ENCODE peak calls at places on chromosomes 5 and 9, in four cellular contexts. P, A, J and X are unnamed samples.

GRCh38 chr9:93664549-93665120 is 88.3 kb downstream of the PHF2 start:
- DNase-seq in J (no peak), A (peak; percentile 25), P (no peak), X (no peak)

GRCh38 chr9:117779760-117780159 is 75.6 kb downstream of the TLR4 start:
- DNase-seq in P (no peak), J (no peak), A (no peak), X (no peak)

GRCh38 chr5:36703245-36703860 is 96.9 kb downstream of the SLC1A3 start:
- DNase-seq in P (no peak), A (no peak), J (no peak), X (peak; percentile 35)

GRCh38 chr9:113941056-113941455 is 64.9 kb downstream of the ZNF618 start:
- DNase-seq in P (no peak), A (no peak), J (no peak), X (no peak)

GRCh38 chr9:114504341-114505186 is 709 bp downstream of the WHRN start:
- DNase-seq in J (peak; percentile 62), P (no peak), A (peak; percentile 66), X (no peak)

GRCh38 chr9:129312251-129312650 is 134.2 kb upstream of the IER5L start:
- DNase-seq in A (peak; percentile 19), P (no peak), J (no peak), X (no peak)

GRCh38 chr9:127455299-127455992 is 4.1 kb downstream of the LRSAM1 start:
- DNase-seq in J (no peak), P (no peak), A (no peak), X (peak; percentile 89)

GRCh38 chr5:129113867-129114266 is 19.3 kb downstream of the ISOC1 start:
- DNase-seq in A (no peak), P (no peak), J (no peak), X (no peak)

GRCh38 chr5:180201051-180201987 is 7.7 kb downstream of the RASGEF1C start:
- DNase-seq in A (no peak), P (no peak), J (no peak), X (no peak)

GRCh38 chr9:70043689-70044449 is at the start of gene MAMDC2:
- DNase-seq in P (no peak), J (peak; percentile 59), A (peak; percentile 61), X (no peak)

GRCh38 chr9:36878986-36879982 is 154.8 kb downstream of the PAX5 start:
- DNase-seq in A (no peak), P (no peak), J (no peak), X (no peak)

GRCh38 chr5:136134653-136135052 is 2.0 kb downstream of the SMAD5 start:
- DNase-seq in P (no peak), A (no peak), J (no peak), X (no peak)

GRCh38 chr5:1659100-1660036 is 135.6 kb upstream of the LPCAT1 start:
- DNase-seq in J (no peak), A (no peak), P (no peak), X (no peak)

GRCh38 chr5:626850-627249 is 14.7 kb downstream of the CEP72 start:
- DNase-seq in P (no peak), A (no peak), J (no peak), X (no peak)

GRCh38 chr9:69893057-69893456 is 72.4 kb downstream of the CFAP95 start:
- DNase-seq in P (no peak), J (no peak), A (no peak), X (no peak)

GRCh38 chr9:114681594-114682332 is at the start of gene TEX48:
- DNase-seq in P (peak; percentile 54), J (peak; percentile 71), A (peak; percentile 57), X (peak; percentile 70)

GRCh38 chr5:146313027-146313426 is 25.6 kb upstream of the POU4F3 start:
- DNase-seq in P (no peak), A (no peak), J (no peak), X (peak; percentile 6)

GRCh38 chr9:4099961-4100360 is 199.9 kb downstream of the GLIS3 start:
- DNase-seq in P (no peak), J (no peak), A (no peak), X (no peak)

GRCh38 chr5:138192826-138193225 is 13.9 kb downstream of the KIF20A start:
- DNase-seq in J (no peak), P (no peak), A (no peak), X (no peak)

GRCh38 chr5:116766470-116766947 is 191.9 kb upstream of the SEMA6A start:
- DNase-seq in J (peak; percentile 95), A (no peak), P (no peak), X (peak; percentile 1)

GRCh38 chr9:13845460-13845859 is 468.5 kb downstream of the NFIB start:
- DNase-seq in J (peak; percentile 96), A (no peak), P (no peak), X (no peak)

GRCh38 chr5:132012385-132013005 is 1.0 kb upstream of the ACSL6 start:
- DNase-seq in A (peak; percentile 46), P (no peak), J (peak; percentile 66), X (peak; percentile 11)

GRCh38 chr5:179322071-179323025 is 22.9 kb downstream of the ADAMTS2 start:
- DNase-seq in P (no peak), J (peak; percentile 8), A (no peak), X (no peak)

GRCh38 chr5:10550222-10550995 is 13.5 kb upstream of the ANKRD33B start:
- DNase-seq in P (no peak), J (peak; percentile 30), A (no peak), X (no peak)

GRCh38 chr9:80995759-80996158 is 693.6 kb downstream of the TLE1 start:
- DNase-seq in P (no peak), A (no peak), J (peak; percentile 69), X (no peak)

GRCh38 chr5:173265433-173265832 is 30.4 kb upstream of the NKX2-5 start:
- DNase-seq in P (no peak), J (no peak), A (no peak), X (no peak)

GRCh38 chr5:54765327-54765726 is 220.1 kb downstream of the ESM1 start:
- DNase-seq in A (no peak), J (no peak), P (no peak), X (no peak)

GRCh38 chr5:175922192-175922885 is 45.8 kb downstream of the THOC3 start:
- DNase-seq in J (peak; percentile 96), P (no peak), A (no peak), X (no peak)

GRCh38 chr5:56638768-56639238 is 176.5 kb upstream of the MAP3K1 start:
- DNase-seq in A (no peak), P (no peak), J (no peak), X (no peak)

GRCh38 chr5:105506692-105507277 is 1944.2 kb upstream of the NUDT12 start:
- DNase-seq in P (no peak), J (no peak), A (no peak), X (no peak)

GRCh38 chr9:29349050-29349449 is 1775.8 kb upstream of the C9orf72 start:
- DNase-seq in A (no peak), J (peak; percentile 42), P (no peak), X (no peak)

GRCh38 chr5:1762121-1762877 is 37.3 kb downstream of the MRPL36 start:
- DNase-seq in P (no peak), J (no peak), A (peak; percentile 30), X (no peak)

GRCh38 chr5:132325691-132326090 is 31.5 kb downstream of the SLC22A4 start:
- DNase-seq in J (no peak), A (no peak), P (no peak), X (no peak)

GRCh38 chr9:135948446-135948845 is 12.7 kb downstream of the UBAC1 start:
- DNase-seq in A (no peak), P (no peak), J (no peak), X (no peak)
- H3K27ac ChIP-seq in A (peak overlapping the region; percentile 10), P (no peak overlapping the region), J (no peak overlapping the region), X (no peak overlapping the region)

GRCh38 chr5:91280942-91281269 is 102.2 kb downstream of the ARRDC3 start:
- DNase-seq in A (no peak), J (no peak), P (no peak), X (no peak)
- H3K27ac ChIP-seq in A (peak overlapping the region; percentile 92), J (peak overlapping the region; percentile 100), P (peak overlapping the region; percentile 70), X (no peak overlapping the region)

DNA sequence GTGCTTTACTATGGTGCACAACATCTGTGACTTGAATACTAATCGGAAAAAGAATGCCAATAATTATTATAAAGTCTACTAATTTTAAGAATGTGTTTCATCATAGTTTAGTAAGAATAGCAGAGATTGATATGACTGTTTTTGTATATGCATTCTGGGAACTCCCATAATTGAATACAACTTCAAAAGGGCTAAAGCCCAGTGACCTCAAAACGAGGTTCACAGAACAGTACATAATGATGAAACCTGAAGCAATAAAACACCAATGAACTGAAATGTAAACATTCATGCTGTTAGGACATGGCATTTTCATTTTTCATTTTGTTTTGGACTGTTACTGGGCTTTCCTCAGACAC is 731 bp upstream of the JMY start:
- DNase-seq in P (no peak), J (no peak), A (no peak), X (no peak)
- H3K27ac ChIP-seq in P (peak overlapping the region; percentile 95), J (peak overlapping the region; percentile 67), A (peak overlapping the region; percentile 87), X (peak overlapping the region; percentile 60)

DNA sequence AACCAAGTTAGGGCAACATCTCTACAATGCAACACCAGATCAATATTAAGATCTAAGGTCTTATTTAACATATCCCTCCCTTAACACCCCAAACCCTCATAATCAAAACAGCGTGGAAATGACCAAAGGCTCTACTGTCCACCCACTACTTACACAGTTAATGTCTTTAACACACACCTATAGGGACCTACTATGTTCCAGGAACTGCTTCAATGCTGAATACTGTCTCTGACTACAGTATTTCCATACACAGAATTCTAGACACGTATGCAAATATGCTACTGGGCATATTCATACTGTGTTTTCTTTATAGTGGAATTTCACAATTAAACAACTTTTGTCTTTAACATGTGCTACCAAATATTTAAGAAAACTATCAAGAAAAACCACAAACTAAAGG is 55.4 kb downstream of the PSMB7 start:
- DNase-seq in A (no peak), J (no peak), P (no peak), X (no peak)
- H3K27ac ChIP-seq in A (no peak overlapping the region), J (no peak overlapping the region), P (no peak overlapping the region), X (peak overlapping the region; percentile 21)

GRCh38 chr9:96020822-96021615 is 145.5 kb downstream of the ERCC6L2 start:
- DNase-seq in P (no peak), A (peak; percentile 56), J (no peak), X (no peak)

GRCh38 chr9:96022445-96023031 is 147.0 kb downstream of the ERCC6L2 start:
- DNase-seq in P (no peak), A (peak; percentile 55), J (no peak), X (no peak)

GRCh38 chr9:96015876-96016686 is 140.6 kb downstream of the ERCC6L2 start:
- DNase-seq in J (peak; percentile 73), P (no peak), A (no peak), X (no peak)

GRCh38 chr9:96021616-96022444 is 146.3 kb downstream of the ERCC6L2 start:
- DNase-seq in J (no peak), A (peak; percentile 48), P (no peak), X (no peak)

GRCh38 chr9:96020300-96020821 is 144.9 kb downstream of the ERCC6L2 start:
- DNase-seq in J (no peak), P (no peak), A (no peak), X (no peak)
- H3K27ac ChIP-seq in J (no peak overlapping the region), P (peak overlapping the region; percentile 66), A (peak overlapping the region; percentile 86), X (no peak overlapping the region)

DNA sequence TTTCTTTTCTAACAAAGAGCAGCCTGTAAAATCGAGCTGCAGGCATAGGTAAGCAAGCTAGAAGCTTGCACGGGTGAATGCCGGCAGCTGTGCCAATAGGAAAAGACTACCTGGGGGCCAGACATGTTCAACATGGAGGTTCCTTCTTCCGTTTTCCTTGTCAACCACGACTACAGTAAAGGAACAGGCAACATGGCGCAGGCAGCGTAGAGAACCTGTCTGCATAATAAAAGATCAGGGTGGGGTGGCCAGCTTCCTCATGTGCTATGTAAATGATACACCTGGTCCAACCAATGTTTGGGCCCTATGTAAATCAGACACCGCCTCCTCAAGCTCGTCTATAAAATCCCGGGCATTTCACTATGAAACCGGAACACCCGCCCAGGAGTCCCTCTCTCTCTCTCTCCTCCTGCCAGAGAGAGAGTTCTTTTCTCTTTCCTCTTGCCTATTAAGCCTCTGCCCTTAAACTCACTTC is 103.8 kb upstream of the LIFR start:
- DNase-seq in P (no peak), J (no peak), A (no peak), X (no peak)
- H3K27ac ChIP-seq in P (no peak overlapping the region), J (no peak overlapping the region), A (no peak overlapping the region), X (no peak overlapping the region)

GRCh38 chr5:75020016-75020656 is 32.2 kb downstream of the GCNT4 start:
- DNase-seq in A (no peak), J (no peak), P (no peak), X (no peak)
- H3K27ac ChIP-seq in A (no peak overlapping the region), J (no peak overlapping the region), P (no peak overlapping the region), X (no peak overlapping the region)